ENCODE peak calls at places on chromosomes 12 and 14, in eight cellular contexts. L, P, F, V, E, X, C and N are unnamed samples.

GRCh38 chr12:88299567-88300101 is 157.5 kb downstream of the TMTC3 start:
- DNase-seq in E (peak), X (no peak), V (peak), P (no peak), F (no peak), L (no peak), C (no peak), N (no peak)

GRCh38 chr12:124543052-124543590 is 24.3 kb downstream of the NCOR2 start:
- DNase-seq in L (peak), C (no peak), E (no peak), V (no peak), P (no peak), X (no peak), F (no peak), N (no peak)

GRCh38 chr14:99412122-99413061 is 68.3 kb downstream of the SETD3 start:
- DNase-seq in L (no peak), V (no peak), C (no peak), P (no peak), X (no peak), F (no peak), E (no peak), N (no peak)

GRCh38 chr12:106245767-106246166 is 2.1 kb downstream of the CKAP4 start:
- DNase-seq in L (peak), E (peak), V (no peak), F (peak), P (peak), X (no peak), C (peak), N (peak)

GRCh38 chr14:36430662-36431084 is 89.4 kb downstream of the NKX2-1 start:
- DNase-seq in L (no peak), P (no peak), E (no peak), X (no peak), C (no peak), F (no peak), V (no peak), N (no peak)

GRCh38 chr14:102574840-102575478 is 17.5 kb upstream of the RCOR1 start:
- DNase-seq in P (no peak), X (peak), L (no peak), C (no peak), V (no peak), F (no peak), E (no peak), N (no peak)

GRCh38 chr12:113291586-113291985 is 43.3 kb downstream of the SLC8B1 start:
- DNase-seq in V (no peak), E (no peak), F (no peak), P (no peak), L (no peak), X (no peak), C (no peak), N (no peak)

GRCh38 chr14:42642787-42643186 is 1036.1 kb downstream of the LRFN5 start:
- DNase-seq in E (no peak), P (no peak), L (no peak), X (no peak), V (no peak), F (no peak), C (no peak), N (no peak)

GRCh38 chr14:70771781-70772212 is 37.5 kb downstream of the MAP3K9 start:
- DNase-seq in X (no peak), V (no peak), E (no peak), F (no peak), L (no peak), P (no peak), C (no peak), N (no peak)

GRCh38 chr14:83520837-83521236 is 1987.2 kb upstream of the SEL1L start:
- DNase-seq in V (no peak), F (no peak), X (no peak), C (no peak), L (no peak), P (no peak), E (no peak), N (no peak)

GRCh38 chr14:100067481-100067880 is 2.3 kb downstream of the EVL start:
- DNase-seq in F (no peak), X (no peak), L (no peak), C (no peak), V (no peak), P (no peak), E (no peak), N (no peak)

GRCh38 chr12:39920647-39921046 is 185.2 kb downstream of the SLC2A13 start:
- DNase-seq in V (no peak), P (no peak), L (no peak), C (no peak), F (no peak), X (no peak), E (no peak), N (no peak)

GRCh38 chr12:32419520-32419960 is 20.2 kb downstream of the FGD4 start:
- DNase-seq in L (no peak), P (no peak), F (no peak), C (no peak), X (no peak), V (no peak), E (no peak), N (no peak)

GRCh38 chr12:98422809-98423208 is 92.6 kb upstream of the TMPO start:
- DNase-seq in P (no peak), X (peak), V (no peak), L (no peak), C (no peak), F (no peak), E (no peak), N (no peak)

GRCh38 chr12:130761537-130762318 is 45.6 kb upstream of the RIMBP2 start:
- DNase-seq in V (peak), F (no peak), C (no peak), X (peak), P (peak), E (peak), L (no peak), N (no peak)

GRCh38 chr14:32417956-32418552 is 89.0 kb downstream of the AKAP6 start:
- DNase-seq in F (peak), X (no peak), E (no peak), P (no peak), V (no peak), L (no peak), C (peak), N (no peak)

GRCh38 chr12:58537278-58537677 is 383.0 kb downstream of the LRIG3 start:
- DNase-seq in L (no peak), P (no peak), C (no peak), F (no peak), E (no peak), X (peak), V (no peak), N (no peak)

GRCh38 chr14:65015391-65015790 is 28.7 kb downstream of the FNTB start:
- DNase-seq in E (no peak), L (no peak), P (no peak), C (no peak), V (no peak), X (no peak), F (no peak), N (no peak)

GRCh38 chr12:123621619-123622530 is 11.6 kb downstream of the EIF2B1 start:
- DNase-seq in L (no peak), C (no peak), X (no peak), F (no peak), E (no peak), V (no peak), P (no peak), N (no peak)

GRCh38 chr14:73260574-73260973 is 23.3 kb downstream of the PAPLN start:
- DNase-seq in C (no peak), L (no peak), P (no peak), E (no peak), X (peak), V (no peak), F (no peak), N (no peak)

GRCh38 chr14:80618751-80619329 is 322.7 kb downstream of the CEP128 start:
- DNase-seq in X (no peak), L (no peak), F (no peak), P (no peak), E (no peak), C (no peak), V (no peak), N (no peak)

GRCh38 chr12:130280226-130280625 is 57.5 kb upstream of the PIWIL1 start:
- DNase-seq in X (no peak), C (no peak), E (no peak), F (no peak), V (no peak), L (no peak), P (no peak), N (peak)

GRCh38 chr12:97283297-97283696 is 179.3 kb upstream of the RMST start:
- DNase-seq in C (no peak), X (no peak), E (no peak), F (no peak), P (no peak), V (peak), L (no peak), N (no peak)

GRCh38 chr14:99148131-99148530 is 123.9 kb downstream of the BCL11B start:
- DNase-seq in P (peak), C (no peak), X (no peak), V (no peak), L (no peak), F (peak), E (no peak), N (peak)

GRCh38 chr14:81516941-81517797 is 16.5 kb downstream of the SEL1L start:
- DNase-seq in F (no peak), X (peak), C (no peak), E (no peak), V (no peak), L (no peak), P (peak), N (no peak)

GRCh38 chr14:93019367-93019843 is 96.3 kb downstream of the ITPK1 start:
- DNase-seq in V (no peak), F (peak), C (no peak), E (no peak), X (peak), L (no peak), P (peak), N (no peak)

GRCh38 chr14:46063872-46064271 is 587.7 kb downstream of the RPL10L start:
- DNase-seq in C (no peak), F (no peak), X (no peak), P (no peak), V (no peak), E (no peak), L (no peak), N (no peak)

GRCh38 chr12:90163975-90164374 is 455.3 kb upstream of the ATP2B1 start:
- DNase-seq in X (no peak), V (no peak), E (no peak), L (no peak), F (no peak), P (no peak), C (no peak), N (no peak)

GRCh38 chr12:5268424-5269210 is 163.3 kb upstream of the NTF3 start:
- DNase-seq in P (no peak), F (no peak), L (no peak), V (no peak), X (no peak), C (no peak), E (no peak), N (no peak)

GRCh38 chr12:132866251-132866828 is 21.1 kb downstream of the CHFR start:
- DNase-seq in V (no peak), C (peak), L (no peak), X (peak), P (no peak), E (no peak), F (no peak), N (no peak)

GRCh38 chr14:53195949-53196348 is 42.8 kb upstream of the DDHD1 start:
- DNase-seq in X (no peak), E (no peak), V (no peak), F (no peak), L (no peak), C (no peak), P (no peak), N (no peak)

GRCh38 chr14:51216602-51217001 is 23.4 kb upstream of the TMX1 start:
- DNase-seq in V (no peak), E (no peak), F (no peak), P (no peak), L (no peak), X (no peak), C (no peak), N (no peak)

GRCh38 chr12:103530352-103530751 is 34.6 kb upstream of the C12orf42 start:
- DNase-seq in C (no peak), F (no peak), X (no peak), L (no peak), E (no peak), V (no peak), P (no peak), N (no peak)

GRCh38 chr14:103704708-103705107 is 10.5 kb downstream of the XRCC3 start:
- DNase-seq in F (no peak), C (no peak), L (no peak), P (no peak), X (no peak), E (no peak), V (no peak), N (no peak)

GRCh38 chr14:103706551-103707328 is 8.5 kb downstream of the XRCC3 start:
- DNase-seq in V (no peak), F (no peak), E (no peak), C (no peak), L (no peak), P (no peak), X (no peak), N (no peak)

GRCh38 chr14:103707329-103708263 is 7.7 kb downstream of the XRCC3 start:
- DNase-seq in V (no peak), P (no peak), L (no peak), X (no peak), E (no peak), C (no peak), F (no peak), N (no peak)

GRCh38 chr14:103705158-103705523 is 10.1 kb downstream of the XRCC3 start:
- DNase-seq in C (peak), V (no peak), E (no peak), L (no peak), F (peak), X (no peak), P (peak), N (no peak)

DNA sequence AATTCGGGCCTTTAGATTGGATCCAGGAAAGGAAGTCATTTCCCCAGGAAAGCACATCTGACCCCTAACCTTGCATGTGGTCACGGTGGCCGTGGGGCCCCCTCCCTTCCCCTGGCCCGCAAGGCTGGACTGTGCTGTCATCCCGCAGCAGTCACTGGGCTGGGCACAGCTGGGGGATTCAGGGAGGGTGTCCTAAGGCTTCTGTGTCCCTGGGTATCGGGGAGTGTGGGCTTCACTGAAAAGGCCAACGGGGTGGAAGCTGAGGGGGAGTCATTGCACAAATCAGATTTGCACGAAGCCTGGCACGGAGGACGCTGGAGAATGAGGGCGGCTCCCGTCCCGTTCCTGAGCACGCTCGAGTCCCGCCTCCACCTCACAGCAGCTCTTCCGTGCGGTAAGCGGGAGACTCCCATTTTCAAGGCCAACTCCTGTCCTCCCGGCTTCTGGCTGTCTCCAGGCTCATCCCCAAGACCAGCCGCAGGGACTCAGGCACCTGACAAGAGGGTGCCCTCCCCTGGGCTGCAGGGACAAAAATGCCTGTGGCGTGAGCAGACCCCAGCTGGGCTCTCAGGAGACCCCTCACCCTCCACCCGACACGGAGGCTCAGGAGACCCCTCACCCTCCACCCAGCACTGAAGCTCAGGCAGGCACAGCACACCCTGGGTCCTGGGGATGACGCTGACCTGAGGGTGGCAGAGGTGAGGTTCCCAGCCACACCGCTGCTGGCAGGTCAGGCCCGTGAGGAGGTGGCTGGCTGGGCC is 9.5 kb downstream of the XRCC3 start:
- DNase-seq in L (peak), V (no peak), X (no peak), F (no peak), E (no peak), C (no peak), P (no peak), N (no peak)
- TF ChIP-seq POLR2AphosphoS5 in L (no peak), V (no peak), X (no peak), F (no peak), E (no peak), C (no peak), P (no peak), N (no peak)

DNA sequence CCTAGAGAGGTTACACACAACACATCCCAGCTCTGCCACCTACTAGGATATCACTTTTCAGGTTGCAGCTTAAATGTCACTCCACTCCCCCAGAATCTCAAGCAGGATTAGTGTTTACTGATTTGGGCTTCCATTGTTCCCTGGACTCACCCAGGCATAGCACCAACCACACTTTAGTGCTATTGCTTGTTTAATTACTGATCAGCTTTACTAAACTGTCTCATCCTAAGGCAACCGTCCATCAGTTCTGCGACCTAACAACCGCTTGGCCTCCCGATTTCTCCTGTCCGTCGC is 6.1 kb upstream of the KRT18 start:
- DNase-seq in F (no peak), V (no peak), C (no peak), E (no peak), P (no peak), X (no peak), L (no peak), N (no peak)
- H3K27ac ChIP-seq in F (no peak), V (no peak), C (no peak), E (no peak), P (no peak), X (no peak), L (no peak), N (no peak)

GRCh38 chr14:68574906-68575305 is 218.0 kb downstream of the ZFP36L1 start:
- DNase-seq in P (no peak), V (no peak), X (no peak), E (no peak), L (no peak), F (no peak), C (no peak), N (no peak)

GRCh38 chr14:68578597-68578996 is 214.3 kb downstream of the ZFP36L1 start:
- DNase-seq in F (no peak), P (no peak), L (no peak), E (no peak), C (no peak), V (no peak), X (no peak), N (no peak)

GRCh38 chr14:68574461-68574860 is 218.4 kb downstream of the ZFP36L1 start:
- DNase-seq in F (no peak), L (no peak), C (no peak), X (no peak), E (no peak), P (no peak), V (no peak), N (no peak)

GRCh38 chr14:68576031-68576430 is 216.8 kb downstream of the ZFP36L1 start:
- DNase-seq in V (no peak), L (no peak), E (no peak), P (no peak), F (no peak), C (no peak), X (no peak), N (no peak)

DNA sequence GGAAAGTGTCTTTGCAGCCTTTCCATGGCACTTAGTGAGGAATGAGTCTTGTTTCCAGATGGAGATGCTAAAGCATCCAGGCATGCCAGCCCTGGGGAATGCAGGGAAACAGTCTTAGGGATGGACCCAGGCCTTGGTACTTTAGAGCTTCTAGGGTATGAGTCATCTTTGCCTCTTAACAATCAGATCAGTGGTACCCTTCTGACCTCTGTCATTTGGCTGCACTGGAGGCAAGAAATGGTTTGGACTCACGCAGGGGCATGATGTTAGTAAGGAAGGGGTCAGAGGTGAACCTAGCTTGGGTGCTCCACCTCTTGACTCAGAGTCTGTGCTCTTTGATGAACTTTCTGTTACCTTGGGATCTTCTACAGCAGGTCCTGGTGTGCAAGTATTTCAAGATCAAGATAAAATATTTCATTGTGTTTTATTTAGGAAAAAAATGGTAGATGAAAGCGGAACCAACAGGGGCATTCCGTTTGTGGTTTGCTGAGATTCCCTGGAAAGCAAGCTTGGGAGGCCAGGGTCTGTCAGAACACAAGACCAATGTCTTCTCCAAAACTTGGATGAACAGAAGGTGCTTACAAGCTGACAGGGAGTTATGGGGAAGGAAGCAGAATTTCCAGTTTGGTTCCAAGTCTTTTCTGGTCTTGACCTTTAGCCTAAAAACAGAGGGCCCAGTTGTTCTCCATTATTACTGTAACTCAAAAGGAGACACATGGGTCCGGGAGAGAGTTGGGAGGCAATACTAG is 216.2 kb downstream of the ZFP36L1 start:
- DNase-seq in E (peak), L (no peak), V (peak), C (no peak), F (no peak), X (peak), P (no peak), N (no peak)
- TF ChIP-seq POLR2AphosphoS5 in E (no peak), L (no peak), V (no peak), C (no peak), F (no peak), X (no peak), P (no peak), N (no peak)

DNA sequence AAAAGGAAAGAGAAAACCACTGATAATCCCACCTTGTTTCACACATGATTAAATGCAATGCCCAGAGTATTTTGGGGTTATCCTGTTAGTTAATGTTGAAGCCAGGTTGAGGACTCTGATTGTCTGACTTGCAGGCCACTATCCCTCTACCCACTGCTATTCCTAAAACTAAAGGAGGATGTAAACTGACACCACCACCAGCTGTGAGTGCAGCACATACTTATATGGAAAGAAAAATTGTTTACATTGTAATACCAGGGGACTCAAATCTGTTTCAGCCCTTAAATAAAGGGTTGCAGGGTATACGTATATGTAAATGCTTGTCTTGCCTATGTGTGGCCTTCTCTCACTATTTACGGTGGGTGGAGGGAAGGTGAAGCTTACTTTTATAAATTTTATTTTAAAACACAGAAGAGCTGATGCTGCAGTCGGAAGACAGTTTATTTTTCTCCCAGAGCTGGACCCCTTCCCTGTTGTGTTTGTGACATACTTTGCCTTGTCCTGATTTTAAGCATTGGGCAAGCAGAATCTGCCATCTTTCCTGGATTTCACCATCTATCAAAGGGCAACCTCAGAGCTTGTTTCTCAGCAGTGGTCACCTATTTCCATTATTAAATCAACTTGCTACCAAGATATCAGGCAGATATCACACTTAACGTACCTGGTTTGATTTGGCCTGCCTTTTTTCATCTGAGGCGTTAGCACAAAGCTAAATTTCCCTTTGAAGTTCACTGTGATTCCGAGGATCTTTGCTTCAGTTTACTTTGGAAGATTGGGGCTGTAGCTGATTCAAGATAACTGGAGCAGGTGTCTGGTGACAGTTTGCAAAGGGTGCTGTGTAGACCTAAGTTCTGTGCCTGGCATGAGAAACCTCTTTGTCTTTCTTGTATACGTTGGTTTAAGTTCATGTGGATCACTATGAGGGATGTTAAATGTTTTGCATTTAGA is 25.2 kb downstream of the DAAM1 start:
- DNase-seq in C (no peak), X (peak), L (no peak), F (no peak), E (no peak), V (no peak), P (no peak), N (no peak)
- H3K27ac ChIP-seq in C (no peak), X (peak), L (no peak), F (no peak), E (no peak), V (no peak), P (peak), N (peak)